ENCODE peak calls at places on chromosomes 13 and 19, in six cellular contexts. One of them, this sample, is unnamed.

GRCh38 chr13:44899967-44900366 is 89.3 kb downstream of the NUFIP1 start:
- DNase-seq in A549: no peak
- DNase-seq in right lobe of liver: no peak
- DNase-seq in psoas muscle: no peak
- DNase-seq in nephron progenitor cell: no peak
- DNase-seq in GM04504: no peak
- DNase-seq in this sample: no peak

GRCh38 chr13:29922896-29923295 is 72.5 kb upstream of the UBL3 start:
- DNase-seq in right lobe of liver: no peak
- DNase-seq in psoas muscle: no peak
- DNase-seq in nephron progenitor cell: no peak
- DNase-seq in GM04504: peak; percentile 23
- DNase-seq in A549: no peak
- DNase-seq in this sample: peak; percentile 82

GRCh38 chr13:21402586-21403307 is 56.4 kb downstream of the ZDHHC20 start:
- DNase-seq in A549: peak; percentile 7
- DNase-seq in nephron progenitor cell: no peak
- DNase-seq in right lobe of liver: no peak
- DNase-seq in GM04504: no peak
- DNase-seq in psoas muscle: no peak
- DNase-seq in this sample: peak; percentile 14

GRCh38 chr13:95355491-95355890 is 54.2 kb upstream of the ABCC4 start:
- DNase-seq in nephron progenitor cell: no peak
- DNase-seq in GM04504: no peak
- DNase-seq in psoas muscle: no peak
- DNase-seq in A549: no peak
- DNase-seq in right lobe of liver: no peak
- DNase-seq in this sample: no peak

GRCh38 chr13:73107459-73107858 is 48.7 kb downstream of the KLF5 start:
- DNase-seq in A549: no peak
- DNase-seq in GM04504: no peak
- DNase-seq in right lobe of liver: no peak
- DNase-seq in psoas muscle: no peak
- DNase-seq in nephron progenitor cell: no peak
- DNase-seq in this sample: no peak

GRCh38 chr13:19572280-19572679 is 10.9 kb upstream of the TPTE2 start:
- DNase-seq in A549: no peak
- DNase-seq in GM04504: no peak
- DNase-seq in psoas muscle: no peak
- DNase-seq in nephron progenitor cell: no peak
- DNase-seq in right lobe of liver: no peak
- DNase-seq in this sample: no peak

GRCh38 chr19:2282062-2282861 is at the start of gene PEAK3:
- DNase-seq in GM04504: no peak
- DNase-seq in psoas muscle: peak; percentile 85
- DNase-seq in nephron progenitor cell: peak; percentile 75
- DNase-seq in A549: no peak
- DNase-seq in right lobe of liver: peak; percentile 83
- DNase-seq in this sample: no peak

GRCh38 chr13:23902975-23903905 is 5.9 kb upstream of the C1QTNF9B start:
- DNase-seq in nephron progenitor cell: peak; percentile 26
- DNase-seq in psoas muscle: no peak
- DNase-seq in right lobe of liver: no peak
- DNase-seq in A549: no peak
- DNase-seq in GM04504: no peak
- DNase-seq in this sample: no peak

GRCh38 chr13:54750521-54750920 is 1721.9 kb downstream of the OLFM4 start:
- DNase-seq in right lobe of liver: no peak
- DNase-seq in A549: no peak
- DNase-seq in nephron progenitor cell: no peak
- DNase-seq in psoas muscle: no peak
- DNase-seq in GM04504: no peak
- DNase-seq in this sample: no peak

GRCh38 chr13:49551245-49551644 is 34.1 kb downstream of the RCBTB1 start:
- DNase-seq in psoas muscle: no peak
- DNase-seq in A549: no peak
- DNase-seq in right lobe of liver: no peak
- DNase-seq in nephron progenitor cell: no peak
- DNase-seq in GM04504: no peak
- DNase-seq in this sample: no peak

GRCh38 chr19:23409392-23410048 is 14.2 kb upstream of the ZNF91 start:
- DNase-seq in nephron progenitor cell: no peak
- DNase-seq in A549: no peak
- DNase-seq in psoas muscle: no peak
- DNase-seq in GM04504: no peak
- DNase-seq in right lobe of liver: no peak
- DNase-seq in this sample: no peak

GRCh38 chr13:40777166-40777956 is 6.4 kb upstream of the MRPS31 start:
- DNase-seq in psoas muscle: no peak
- DNase-seq in A549: peak; percentile 35
- DNase-seq in nephron progenitor cell: peak; percentile 30
- DNase-seq in GM04504: no peak
- DNase-seq in right lobe of liver: no peak
- DNase-seq in this sample: no peak

GRCh38 chr19:8367327-8368001 is 3.5 kb downstream of the ANGPTL4 start:
- DNase-seq in nephron progenitor cell: peak; percentile 67
- DNase-seq in psoas muscle: peak; percentile 96
- DNase-seq in A549: no peak
- DNase-seq in GM04504: peak; percentile 97
- DNase-seq in right lobe of liver: peak; percentile 91
- DNase-seq in this sample: peak; percentile 96

This sample was measured in COLO829.